ENCODE peak calls at places on chromosome 14, in four cellular contexts. One of them, this sample, is unnamed.

GRCh38 chr14:65280653-65281052 is 131.9 kb upstream of the FUT8 start:
- DNase-seq in H1: no peak
- DNase-seq in K562: no peak
- DNase-seq in HepG2: no peak
- DNase-seq in this sample: no peak

GRCh38 chr14:50667491-50668007 is 557 bp downstream of the SAV1 start:
- DNase-seq in K562: peak
- DNase-seq in H1: no peak
- DNase-seq in HepG2: no peak
- DNase-seq in this sample: peak

GRCh38 chr14:100440207-100440631 is 117.1 kb downstream of the SLC25A47 start:
- DNase-seq in K562: peak
- DNase-seq in H1: peak
- DNase-seq in HepG2: peak
- DNase-seq in this sample: peak

GRCh38 chr14:23568600-23569310 is 1.2 kb upstream of the AP1G2 start:
- DNase-seq in HepG2: peak
- DNase-seq in H1: no peak
- DNase-seq in K562: no peak
- DNase-seq in this sample: peak

GRCh38 chr14:63155511-63156189 is 48.6 kb upstream of the RHOJ start:
- DNase-seq in H1: no peak
- DNase-seq in K562: no peak
- DNase-seq in HepG2: no peak
- DNase-seq in this sample: no peak

GRCh38 chr14:104221636-104222375 is 83.4 kb downstream of the KIF26A start:
- DNase-seq in H1: no peak
- DNase-seq in K562: no peak
- DNase-seq in HepG2: no peak
- DNase-seq in this sample: no peak

GRCh38 chr14:33950320-33951182 is at the start of gene EGLN3:
- DNase-seq in HepG2: peak
- DNase-seq in K562: peak
- DNase-seq in H1: peak
- DNase-seq in this sample: peak

GRCh38 chr14:64294672-64295413 is 672 bp upstream of the ESR2 start:
- DNase-seq in HepG2: peak
- DNase-seq in H1: peak
- DNase-seq in K562: peak
- DNase-seq in this sample: peak

GRCh38 chr14:87992349-87992719 is 648 bp downstream of the GALC start:
- DNase-seq in H1: no peak
- DNase-seq in HepG2: no peak
- DNase-seq in K562: no peak
- DNase-seq in this sample: peak

GRCh38 chr14:73261520-73262426 is 24.5 kb downstream of the PAPLN start:
- DNase-seq in K562: no peak
- DNase-seq in H1: no peak
- DNase-seq in HepG2: no peak
- DNase-seq in this sample: no peak

GRCh38 chr14:97441740-97442362 is 644.7 kb downstream of the VRK1 start:
- DNase-seq in H1: no peak
- DNase-seq in K562: no peak
- DNase-seq in HepG2: no peak
- DNase-seq in this sample: no peak

GRCh38 chr14:96838449-96838848 is 41.3 kb downstream of the VRK1 start:
- DNase-seq in H1: no peak
- DNase-seq in K562: no peak
- DNase-seq in HepG2: no peak
- DNase-seq in this sample: no peak

GRCh38 chr14:32818576-32818975 is 120.1 kb upstream of the NPAS3 start:
- DNase-seq in HepG2: no peak
- DNase-seq in H1: no peak
- DNase-seq in K562: no peak
- DNase-seq in this sample: no peak

GRCh38 chr14:92676031-92676430 is 72.4 kb downstream of the LGMN start:
- DNase-seq in K562: no peak
- DNase-seq in HepG2: no peak
- DNase-seq in H1: no peak
- DNase-seq in this sample: no peak

GRCh38 chr14:42140831-42141279 is 534.2 kb downstream of the LRFN5 start:
- DNase-seq in K562: no peak
- DNase-seq in H1: no peak
- DNase-seq in HepG2: no peak
- DNase-seq in this sample: no peak

GRCh38 chr14:76760331-76761197 is 704 bp upstream of the VASH1 start:
- DNase-seq in H1: no peak
- DNase-seq in K562: no peak
- DNase-seq in HepG2: no peak
- DNase-seq in this sample: no peak

GRCh38 chr14:94536836-94537235 is 24.4 kb upstream of the SERPINA4 start:
- DNase-seq in K562: no peak
- DNase-seq in HepG2: peak
- DNase-seq in H1: no peak
- DNase-seq in this sample: peak

GRCh38 chr14:79601579-79601978 is 609.7 kb downstream of the DIO2 start:
- DNase-seq in H1: no peak
- DNase-seq in K562: no peak
- DNase-seq in HepG2: no peak
- DNase-seq in this sample: no peak

GRCh38 chr14:79658224-79658623 is 553.1 kb downstream of the DIO2 start:
- DNase-seq in H1: no peak
- DNase-seq in HepG2: no peak
- DNase-seq in K562: no peak
- DNase-seq in this sample: no peak

GRCh38 chr14:53545217-53545616 is 392.1 kb upstream of the DDHD1 start:
- DNase-seq in K562: no peak
- DNase-seq in H1: no peak
- DNase-seq in HepG2: no peak
- DNase-seq in this sample: no peak

GRCh38 chr14:73714656-73715081 is 485 bp upstream of the PNMA1 start:
- DNase-seq in HepG2: no peak
- DNase-seq in K562: no peak
- DNase-seq in H1: no peak
- DNase-seq in this sample: no peak

GRCh38 chr14:100840286-100840685 is 14.4 kb downstream of the MEG3 start:
- DNase-seq in K562: no peak
- DNase-seq in HepG2: no peak
- DNase-seq in H1: no peak
- DNase-seq in this sample: peak

GRCh38 chr14:37586783-37587428 is 8.1 kb downstream of the FOXA1 start:
- DNase-seq in K562: no peak
- DNase-seq in H1: no peak
- DNase-seq in HepG2: no peak
- DNase-seq in this sample: no peak

GRCh38 chr14:37584211-37585100 is 10.6 kb downstream of the FOXA1 start:
- DNase-seq in K562: no peak
- DNase-seq in HepG2: no peak
- DNase-seq in H1: no peak
- DNase-seq in this sample: peak

GRCh38 chr14:37585101-37585479 is 10.0 kb downstream of the FOXA1 start:
- DNase-seq in K562: no peak
- DNase-seq in H1: no peak
- DNase-seq in HepG2: no peak
- DNase-seq in this sample: peak

GRCh38 chr14:37585971-37586759 is 8.9 kb downstream of the FOXA1 start:
- DNase-seq in HepG2: no peak
- DNase-seq in K562: no peak
- DNase-seq in H1: no peak
- DNase-seq in this sample: peak

GRCh38 chr14:37583358-37584210 is 11.5 kb downstream of the FOXA1 start:
- DNase-seq in H1: no peak
- DNase-seq in HepG2: peak
- DNase-seq in K562: no peak
- DNase-seq in this sample: peak
- TF ChIP-seq CREB1 in H1: no peak
- TF ChIP-seq CREB1 in HepG2: no peak
- TF ChIP-seq CREB1 in K562: no peak
- TF ChIP-seq CREB1 in this sample: no peak

GRCh38 chr14:56805201-56805991 is 4.9 kb downstream of the OTX2 start:
- DNase-seq in K562: no peak
- DNase-seq in H1: no peak
- DNase-seq in HepG2: no peak
- DNase-seq in this sample: peak
- H3K27ac ChIP-seq in K562: no peak
- H3K27ac ChIP-seq in H1: peak
- H3K27ac ChIP-seq in HepG2: no peak
- H3K27ac ChIP-seq in this sample: peak

GRCh38 chr14:38186217-38186616 is 21.5 kb upstream of the SSTR1 start:
- DNase-seq in H1: no peak
- DNase-seq in K562: no peak
- DNase-seq in HepG2: no peak
- DNase-seq in this sample: no peak
- TF ChIP-seq EZH2 in H1: no peak
- TF ChIP-seq EZH2 in K562: no peak
- TF ChIP-seq EZH2 in HepG2: no peak
- TF ChIP-seq EZH2 in this sample: no peak

GRCh38 chr14:68286667-68287066 is 467.1 kb downstream of the RAD51B start:
- DNase-seq in H1: no peak
- DNase-seq in HepG2: no peak
- DNase-seq in K562: no peak
- DNase-seq in this sample: no peak

GRCh38 chr14:68293404-68293803 is 473.8 kb downstream of the RAD51B start:
- DNase-seq in K562: no peak
- DNase-seq in HepG2: no peak
- DNase-seq in H1: no peak
- DNase-seq in this sample: no peak

GRCh38 chr14:68292467-68293334 is 473.1 kb downstream of the RAD51B start:
- DNase-seq in H1: no peak
- DNase-seq in K562: no peak
- DNase-seq in HepG2: no peak
- DNase-seq in this sample: no peak

GRCh38 chr14:68295316-68295816 is 475.8 kb downstream of the RAD51B start:
- DNase-seq in K562: peak
- DNase-seq in H1: no peak
- DNase-seq in HepG2: peak
- DNase-seq in this sample: no peak

GRCh38 chr14:68291820-68292219 is 472.2 kb downstream of the RAD51B start:
- DNase-seq in H1: peak
- DNase-seq in K562: no peak
- DNase-seq in HepG2: peak
- DNase-seq in this sample: peak
- TF ChIP-seq CREB1 in H1: no peak
- TF ChIP-seq CREB1 in K562: no peak
- TF ChIP-seq CREB1 in HepG2: no peak
- TF ChIP-seq CREB1 in this sample: no peak

DNA sequence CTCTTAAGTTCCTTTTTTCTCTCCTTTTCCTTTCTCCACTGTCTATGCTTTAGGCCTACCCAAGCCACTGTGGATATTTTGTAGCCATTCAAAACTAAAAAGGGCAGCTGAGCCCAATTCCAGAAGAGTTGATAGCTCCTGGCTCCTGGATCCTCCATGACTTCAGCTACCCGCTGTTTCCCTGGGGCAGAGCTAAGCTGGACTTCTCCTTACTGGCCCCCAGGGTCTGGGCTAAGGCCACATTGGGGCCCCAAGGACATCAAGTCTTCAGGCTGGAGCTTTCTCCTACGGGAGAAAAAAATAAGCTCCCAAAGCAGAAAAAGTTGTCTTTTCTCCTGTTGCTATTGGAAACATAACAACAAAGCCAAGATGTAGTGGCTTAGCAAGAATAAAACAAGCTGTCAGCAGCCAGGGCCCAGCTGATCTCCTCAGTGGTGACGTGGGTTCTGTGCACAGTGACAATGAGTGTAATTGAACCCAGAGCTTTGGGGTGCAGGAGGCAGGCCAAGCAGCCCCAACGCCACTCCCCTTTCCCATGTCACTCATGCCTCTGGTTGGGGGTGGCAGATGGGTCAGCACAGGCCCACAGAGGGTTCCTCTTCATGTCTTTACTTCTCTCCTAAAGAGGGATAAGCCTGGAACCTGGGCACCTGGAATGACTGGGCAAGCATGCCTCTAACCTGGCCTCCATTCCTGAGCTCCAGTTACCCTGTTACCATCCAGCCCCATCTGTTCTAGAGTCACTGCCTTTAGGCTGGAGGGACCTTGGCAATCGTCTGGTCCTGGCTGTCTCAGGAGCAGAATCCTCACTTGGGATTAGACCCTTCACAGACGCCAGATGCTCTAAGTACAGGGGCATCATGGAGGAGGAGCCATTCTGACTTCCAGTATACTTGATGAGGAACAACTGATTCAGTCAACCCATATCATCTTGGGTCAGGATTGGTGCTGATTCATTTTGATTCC is 171.2 kb downstream of the ZFP36L1 start:
- DNase-seq in HepG2: no peak
- DNase-seq in H1: no peak
- DNase-seq in K562: no peak
- DNase-seq in this sample: no peak
- H3K27ac ChIP-seq in HepG2: no peak
- H3K27ac ChIP-seq in H1: no peak
- H3K27ac ChIP-seq in K562: no peak
- H3K27ac ChIP-seq in this sample: no peak

DNA sequence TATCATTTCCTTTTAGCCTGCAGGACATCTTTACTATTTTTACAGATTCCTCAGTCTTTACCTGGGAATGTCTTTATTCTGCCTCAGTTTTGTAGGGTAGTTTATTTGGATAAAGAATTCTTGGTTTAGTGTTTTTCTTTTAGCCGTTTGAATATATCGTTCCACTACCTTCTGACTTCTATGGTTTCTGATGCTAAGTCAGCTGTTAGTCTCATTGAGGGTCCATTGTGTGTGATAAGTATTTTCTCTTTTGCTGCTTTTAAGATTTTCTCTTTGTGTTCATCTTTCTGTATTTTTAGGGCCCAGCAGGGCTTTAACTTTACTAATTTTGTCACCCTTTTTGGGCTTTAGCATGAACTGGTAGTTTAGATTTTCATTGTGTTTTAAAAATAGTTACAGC is 113.5 kb downstream of the MNAT1 start:
- DNase-seq in H1: no peak
- DNase-seq in HepG2: no peak
- DNase-seq in K562: peak
- DNase-seq in this sample: no peak
- TF ChIP-seq EZH2 in H1: no peak
- TF ChIP-seq EZH2 in HepG2: no peak
- TF ChIP-seq EZH2 in K562: no peak
- TF ChIP-seq EZH2 in this sample: no peak

GRCh38 chr14:90922141-90922540 is 105.9 kb upstream of the TTC7B start:
- DNase-seq in HepG2: no peak
- DNase-seq in H1: no peak
- DNase-seq in K562: no peak
- DNase-seq in this sample: no peak
- TF ChIP-seq CREB1 in HepG2: no peak
- TF ChIP-seq CREB1 in H1: no peak
- TF ChIP-seq CREB1 in K562: no peak
- TF ChIP-seq CREB1 in this sample: no peak